ENCODE peak calls at places on chromosome 4, in ten cellular contexts. O is mucosa of descending colon; Y is PC-9; K is neural progenitor cell; N is esophagus muscularis mucosa; D is spleen; X is tibial artery; W is kidney; F is CD8-positive, alpha-beta T cell; L is cardiac muscle cell. E is an unnamed sample. For H3K36me3 and H3K4me1, the result is how much of the 10 kb centered on the place peaks cover.

GRCh38 chr4:119315036-119315435 is 6.9 kb downstream of the FABP2 start:
- DNase-seq in X (no peak), W (no peak), L (no peak), D (no peak), Y (no peak), N (no peak), F (no peak), K (no peak), O (no peak), E (no peak)

GRCh38 chr4:152436384-152436783 is 99.5 kb downstream of the FBXW7 start:
- DNase-seq in W (no peak), L (no peak), K (no peak), O (no peak), Y (no peak), X (no peak), D (no peak), N (no peak), F (no peak), E (no peak)

GRCh38 chr4:82510216-82510615 is 51.6 kb downstream of the TMEM150C start:
- DNase-seq in O (no peak), X (no peak), L (no peak), D (no peak), Y (no peak), F (no peak), W (no peak), N (no peak), K (no peak), E (no peak)

GRCh38 chr4:173332963-173333657 is 1.0 kb downstream of the HMGB2 start:
- DNase-seq in X (no peak), Y (peak), O (no peak), L (no peak), N (no peak), W (no peak), F (no peak), K (no peak), D (no peak), E (no peak)

GRCh38 chr4:100635899-100636298 is 118.1 kb upstream of the EMCN start:
- DNase-seq in Y (peak), N (no peak), W (no peak), F (no peak), K (no peak), X (no peak), O (no peak), L (no peak), D (no peak), E (no peak)

GRCh38 chr4:90113881-90114457 is 13.2 kb upstream of the CCSER1 start:
- DNase-seq in O (no peak), X (no peak), F (no peak), Y (no peak), N (no peak), K (no peak), W (no peak), D (no peak), L (no peak), E (no peak)

GRCh38 chr4:78024085-78024484 is 33.0 kb upstream of the FRAS1 start:
- DNase-seq in W (no peak), F (no peak), K (no peak), Y (no peak), X (no peak), D (no peak), L (no peak), N (no peak), O (no peak), E (no peak)

GRCh38 chr4:147247577-147247976 is 233.3 kb upstream of the EDNRA start:
- DNase-seq in X (no peak), F (no peak), O (no peak), D (no peak), N (no peak), K (no peak), W (no peak), L (no peak), Y (no peak), E (no peak)

GRCh38 chr4:187632260-187633010 is 363.1 kb upstream of the ZFP42 start:
- DNase-seq in Y (no peak), L (no peak), W (no peak), O (no peak), N (no peak), X (no peak), K (peak), F (no peak), D (no peak), E (no peak)

GRCh38 chr4:103947617-103948016 is 227.8 kb upstream of the TACR3 start:
- DNase-seq in N (no peak), D (no peak), K (no peak), O (no peak), Y (no peak), F (no peak), W (no peak), X (no peak), L (no peak), E (no peak)

GRCh38 chr4:85520765-85521749 is 46.1 kb downstream of the ARHGAP24 start:
- DNase-seq in D (no peak), N (no peak), X (no peak), F (no peak), O (no peak), W (no peak), Y (no peak), K (no peak), L (peak), E (no peak)

GRCh38 chr4:125891597-125892258 is 577.0 kb downstream of the FAT4 start:
- DNase-seq in N (no peak), O (no peak), L (no peak), K (no peak), D (no peak), Y (no peak), W (no peak), F (no peak), X (no peak), E (no peak)

GRCh38 chr4:138407329-138407728 is 165.2 kb upstream of the SLC7A11 start:
- DNase-seq in Y (no peak), N (no peak), W (no peak), F (no peak), L (no peak), D (no peak), O (no peak), K (no peak), X (no peak), E (no peak)

GRCh38 chr4:10163296-10163695 is 46.7 kb upstream of the WDR1 start:
- DNase-seq in O (no peak), X (peak), W (no peak), F (no peak), N (no peak), D (no peak), K (no peak), L (no peak), Y (no peak), E (no peak)

GRCh38 chr4:38905657-38906398 is 38.2 kb downstream of the FAM114A1 start:
- DNase-seq in F (no peak), W (no peak), X (no peak), N (no peak), O (no peak), D (no peak), K (no peak), L (no peak), Y (no peak), E (no peak)

GRCh38 chr4:38898245-38898644 is 30.6 kb downstream of the FAM114A1 start:
- DNase-seq in X (no peak), F (no peak), L (no peak), O (no peak), W (no peak), D (no peak), Y (no peak), K (no peak), N (no peak), E (no peak)

GRCh38 chr4:38902221-38902620 is 34.6 kb downstream of the FAM114A1 start:
- DNase-seq in X (no peak), W (no peak), O (no peak), D (no peak), Y (no peak), N (no peak), L (no peak), K (no peak), F (no peak), E (no peak)

GRCh38 chr4:38904090-38904666 is 36.6 kb downstream of the FAM114A1 start:
- DNase-seq in F (no peak), N (no peak), W (no peak), L (peak), D (no peak), O (no peak), Y (no peak), X (no peak), K (no peak), E (no peak)

GRCh38 chr4:38902695-38903094 is 35.1 kb downstream of the FAM114A1 start:
- DNase-seq in L (peak), X (no peak), K (peak), D (no peak), W (no peak), O (no peak), F (no peak), N (no peak), Y (peak), E (no peak)
- TF ChIP-seq CTCF in L (peak), X (no peak), K (peak), D (peak), W (peak), O (peak), F (peak), N (peak), Y (peak), E (no peak)

GRCh38 chr4:853416-853781 is 27.5 kb upstream of the CPLX1 start:
- DNase-seq in N (no peak), O (peak), D (peak), X (no peak), K (no peak), F (no peak), L (no peak), Y (no peak), W (peak), E (no peak)
- H3K36me3 ChIP-seq in N (half or more), O (under half), D (half or more), X (half or more), K (under half), F (under half), L (under half), Y (under half), W (under half), E (under half)

GRCh38 chr4:6250235-6250983 is 19.2 kb upstream of the WFS1 start:
- DNase-seq in X (no peak), L (peak), O (peak), Y (peak), W (no peak), F (no peak), N (no peak), D (peak), K (peak), E (no peak)

GRCh38 chr4:6251365-6251764 is 18.3 kb upstream of the WFS1 start:
- DNase-seq in W (peak), L (no peak), K (no peak), D (peak), O (peak), Y (no peak), N (no peak), F (no peak), X (no peak), E (no peak)

GRCh38 chr4:6250984-6251295 is 18.7 kb upstream of the WFS1 start:
- DNase-seq in L (no peak), X (no peak), O (no peak), N (no peak), K (no peak), D (no peak), Y (no peak), F (no peak), W (no peak), E (no peak)

GRCh38 chr4:6253111-6253510 is 16.5 kb upstream of the WFS1 start:
- DNase-seq in X (no peak), W (no peak), N (no peak), F (no peak), L (no peak), Y (no peak), K (no peak), D (peak), O (peak), E (no peak)

GRCh38 chr4:6252051-6252450 is 17.6 kb upstream of the WFS1 start:
- DNase-seq in L (no peak), Y (no peak), F (no peak), W (peak), N (no peak), K (no peak), O (peak), D (peak), X (no peak), E (no peak)
- H3K4me1 ChIP-seq in L (under half), Y (under half), F (under half), W (under half), N (under half), K (under half), O (under half), D (under half), X (under half), E (under half)

DNA sequence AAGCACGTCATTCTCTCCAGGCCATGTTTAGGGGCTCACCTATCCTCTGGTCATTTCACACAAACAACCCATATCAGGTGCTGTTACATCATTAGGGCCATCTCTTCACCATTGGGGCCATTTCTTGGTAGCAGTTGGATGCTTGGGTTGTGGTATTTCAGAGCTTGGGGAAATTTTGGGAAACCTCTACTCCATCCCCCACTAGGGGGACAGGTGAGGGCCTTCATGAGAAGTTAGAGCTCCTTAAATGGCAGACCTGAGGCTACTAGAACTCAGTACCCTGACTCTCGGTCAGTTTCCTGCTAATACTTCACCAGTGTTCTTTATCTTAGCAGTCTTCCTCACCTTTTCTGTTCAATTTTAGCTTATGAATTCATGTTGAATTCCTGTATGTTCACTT is 50.2 kb downstream of the ZNF827 start:
- DNase-seq in O (no peak), K (no peak), W (no peak), Y (no peak), X (no peak), L (no peak), D (no peak), N (no peak), F (no peak), E (no peak)
- TF ChIP-seq CTCF in O (no peak), K (peak), W (no peak), Y (no peak), X (no peak), L (no peak), D (no peak), N (peak), F (no peak), E (no peak)

DNA sequence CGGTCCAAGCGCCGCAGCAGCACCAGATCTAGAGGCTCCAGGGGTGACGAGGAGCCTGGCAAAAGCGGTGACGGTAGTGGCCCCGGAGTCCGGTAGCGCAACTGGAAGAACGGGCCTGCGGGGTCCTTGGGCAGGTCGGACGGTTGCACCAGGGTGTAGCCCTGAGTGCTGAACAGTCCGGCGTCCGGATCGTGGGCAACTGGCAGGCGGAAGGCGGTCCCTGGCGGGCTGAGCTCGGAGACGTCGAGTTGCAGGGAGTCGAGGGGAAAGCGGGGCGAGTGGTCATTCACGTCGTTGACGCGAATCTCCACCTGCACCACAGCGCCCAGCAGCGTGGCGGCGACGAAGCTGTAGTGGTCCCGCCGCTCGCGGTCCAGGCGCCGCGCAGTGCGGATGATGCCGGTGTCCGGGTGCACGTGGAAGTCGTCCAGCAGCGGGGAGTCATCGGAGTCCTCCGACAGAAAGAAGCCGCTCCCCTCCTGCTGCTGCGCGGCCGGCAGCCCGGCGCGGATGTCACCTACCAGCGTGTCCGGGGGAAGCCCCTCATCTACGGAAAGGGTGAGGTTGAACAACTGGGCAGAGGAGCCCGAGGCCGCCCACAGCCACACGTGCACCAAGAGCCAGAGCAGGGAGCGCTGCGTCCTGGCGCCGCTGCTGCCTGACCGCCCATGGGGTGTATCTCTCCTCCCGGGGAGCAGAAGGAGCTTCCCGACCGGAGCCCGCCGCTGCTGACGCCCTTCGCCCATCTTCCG is 834 bp downstream of the DCHS2 start:
- DNase-seq in N (peak), X (no peak), F (no peak), K (peak), D (peak), O (peak), W (peak), Y (no peak), L (peak), E (no peak)
- H3K36me3 ChIP-seq in N (under half), X (under half), F (under half), K (under half), D (under half), O (under half), W (under half), Y (under half), L (under half), E (under half)

GRCh38 chr4:7256989-7257810 is 64.9 kb downstream of the SORCS2 start:
- DNase-seq in L (peak), O (no peak), K (no peak), F (no peak), N (no peak), W (peak), X (peak), Y (no peak), D (no peak), E (no peak)
- H3K4me1 ChIP-seq in L (under half), O (under half), K (under half), F (under half), N (under half), W (under half), X (under half), Y (under half), D (under half), E (under half)

GRCh38 chr4:122203407-122203806 is 51.3 kb downstream of the BLTP1 start:
- DNase-seq in Y (no peak), O (no peak), D (no peak), X (no peak), W (no peak), F (no peak), N (no peak), L (no peak), K (no peak), E (no peak)

DNA sequence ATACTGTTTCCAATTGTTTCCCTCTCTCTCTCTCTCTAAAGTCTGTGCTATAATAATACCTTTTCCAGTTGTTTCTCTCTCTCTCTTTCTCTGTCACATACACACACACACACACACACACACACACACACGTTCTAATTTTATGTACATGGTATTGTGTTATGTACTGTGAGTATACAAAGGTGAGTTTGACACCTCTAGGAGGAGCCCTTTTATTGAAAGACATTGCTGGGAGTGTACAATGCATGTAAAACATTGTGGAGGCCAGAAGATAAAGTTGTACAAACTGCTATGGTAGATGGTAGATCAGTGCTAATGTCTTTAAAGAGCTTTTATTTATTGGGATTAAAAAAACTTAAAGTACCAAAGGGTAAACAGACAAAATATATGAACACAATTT is 53.6 kb downstream of the BLTP1 start:
- DNase-seq in Y (no peak), X (no peak), N (no peak), D (no peak), F (no peak), W (no peak), O (no peak), L (no peak), K (no peak), E (no peak)
- TF ChIP-seq CTCF in Y (no peak), X (no peak), N (no peak), D (no peak), F (no peak), W (no peak), O (no peak), L (no peak), K (no peak), E (no peak)

E was measured in vagina.